ENCODE peak calls at places on chromosomes 13 and 19, in nine cellular contexts. S, C, V, K, H, O, J, P and N are unnamed samples.

GRCh38 chr19:6273701-6274601 is 5.8 kb downstream of the MLLT1 start:
- DNase-seq in S (peak), O (peak), V (peak), K (peak), C (no peak), P (peak), J (peak), H (no peak), N (peak)

GRCh38 chr19:3336680-3337523 is 29.5 kb upstream of the NFIC start:
- DNase-seq in S (peak), C (no peak), P (peak), V (peak), H (no peak), J (peak), K (peak), O (no peak), N (no peak)

GRCh38 chr13:102686024-102686423 is 8.8 kb downstream of the METTL21C start:
- DNase-seq in P (no peak), S (no peak), V (no peak), K (no peak), H (no peak), O (no peak), J (no peak), C (no peak), N (no peak)

GRCh38 chr19:45643024-45643926 is 4.1 kb upstream of the EML2 start:
- DNase-seq in K (peak), C (peak), O (peak), P (peak), V (peak), H (peak), J (peak), S (peak), N (peak)

GRCh38 chr13:102003848-102004570 is 397.8 kb downstream of the FGF14 start:
- DNase-seq in K (peak), P (no peak), S (no peak), V (no peak), O (no peak), J (no peak), C (no peak), H (no peak), N (no peak)

GRCh38 chr13:106570354-106570822 is 2.5 kb upstream of the ARGLU1 start:
- DNase-seq in J (peak), K (peak), H (no peak), P (peak), C (no peak), V (peak), O (peak), S (peak), N (no peak)

GRCh38 chr13:75558130-75558840 is 8.7 kb downstream of the UCHL3 start:
- DNase-seq in S (no peak), O (no peak), K (no peak), P (no peak), V (no peak), C (no peak), H (no peak), J (no peak), N (no peak)

GRCh38 chr19:41641879-41642485 is 15.1 kb upstream of the CEACAM4 start:
- DNase-seq in V (no peak), C (peak), S (peak), K (peak), J (peak), P (no peak), H (peak), O (peak), N (peak)

GRCh38 chr13:95201814-95202521 is 99.3 kb downstream of the ABCC4 start:
- DNase-seq in S (no peak), P (no peak), V (no peak), C (no peak), H (no peak), J (peak), K (peak), O (peak), N (no peak)

GRCh38 chr19:32566246-32566830 is 14.7 kb upstream of the PDCD5 start:
- DNase-seq in V (no peak), S (no peak), J (no peak), C (no peak), P (no peak), H (no peak), K (no peak), O (peak), N (no peak)

GRCh38 chr19:4575978-4576933 is 16.8 kb upstream of the SEMA6B start:
- DNase-seq in V (peak), S (peak), O (peak), J (peak), K (peak), C (peak), P (peak), H (peak), N (peak)

GRCh38 chr13:50400035-50400726 is 384.9 kb downstream of the KCNRG start:
- DNase-seq in C (peak), S (no peak), J (peak), P (no peak), O (no peak), K (peak), V (peak), H (no peak), N (no peak)

GRCh38 chr13:103187621-103188020 is 121.4 kb upstream of the SLC10A2 start:
- DNase-seq in J (no peak), H (no peak), K (no peak), V (no peak), O (peak), P (no peak), S (no peak), C (peak), N (no peak)

GRCh38 chr19:43337737-43338136 is 15.7 kb upstream of the CD177 start:
- DNase-seq in S (no peak), P (no peak), H (no peak), K (no peak), C (no peak), O (no peak), V (no peak), J (no peak), N (no peak)

GRCh38 chr19:38693380-38694223 is 46.2 kb downstream of the ACTN4 start:
- DNase-seq in V (no peak), C (no peak), S (no peak), P (peak), K (peak), H (peak), J (peak), O (peak), N (peak)

GRCh38 chr13:26400545-26400944 is 146.6 kb downstream of the CDK8 start:
- DNase-seq in P (no peak), O (no peak), K (no peak), H (no peak), S (no peak), V (no peak), J (no peak), C (no peak), N (no peak)

GRCh38 chr13:54387607-54388006 is 1359.0 kb downstream of the OLFM4 start:
- DNase-seq in C (no peak), O (no peak), S (no peak), K (no peak), P (no peak), J (no peak), H (no peak), V (no peak), N (no peak)

GRCh38 chr13:114151565-114152284 is 19.3 kb upstream of the RASA3 start:
- DNase-seq in C (peak), V (no peak), O (peak), H (no peak), J (no peak), K (peak), S (no peak), P (no peak), N (no peak)

GRCh38 chr19:33864311-33864850 is 67.7 kb downstream of the KCTD15 start:
- DNase-seq in S (no peak), P (no peak), H (no peak), V (no peak), C (no peak), J (no peak), K (no peak), O (no peak), N (no peak)

GRCh38 chr13:101416181-101417042 is at the start of gene NALCN:
- DNase-seq in H (no peak), K (peak), J (peak), O (no peak), S (no peak), P (peak), C (peak), V (peak), N (peak)

GRCh38 chr19:13091400-13092161 is 11.1 kb downstream of the LYL1 start:
- DNase-seq in V (peak), K (peak), P (no peak), O (peak), J (peak), S (no peak), H (no peak), C (no peak), N (no peak)

GRCh38 chr13:59318320-59318930 is 845.3 kb downstream of the DIAPH3 start:
- DNase-seq in O (peak), V (peak), J (peak), S (peak), H (peak), P (no peak), K (peak), C (peak), N (peak)

GRCh38 chr13:60398949-60399589 is 2.0 kb downstream of the TDRD3 start:
- DNase-seq in P (no peak), J (peak), C (peak), V (no peak), S (no peak), O (peak), H (no peak), K (peak), N (no peak)

GRCh38 chr13:27919934-27920676 is at the start of gene PDX1:
- DNase-seq in O (no peak), V (peak), K (no peak), P (no peak), J (no peak), S (peak), C (peak), H (no peak), N (peak)

GRCh38 chr13:47330031-47330430 is 433.2 kb upstream of the HTR2A start:
- DNase-seq in C (no peak), O (no peak), S (no peak), V (no peak), P (no peak), J (no peak), H (no peak), K (no peak), N (no peak)

GRCh38 chr13:29761815-29762214 is 88.6 kb downstream of the UBL3 start:
- DNase-seq in S (no peak), C (no peak), H (no peak), O (no peak), J (no peak), P (no peak), V (no peak), K (no peak), N (no peak)

GRCh38 chr13:26967119-26968038 is 204.2 kb downstream of the USP12 start:
- DNase-seq in O (no peak), C (no peak), H (no peak), S (no peak), P (no peak), V (peak), J (no peak), K (no peak), N (no peak)

GRCh38 chr13:23510544-23510916 is 59.7 kb upstream of the TNFRSF19 start:
- DNase-seq in H (no peak), K (no peak), J (no peak), O (no peak), S (no peak), P (no peak), V (no peak), C (no peak), N (no peak)

GRCh38 chr19:17054746-17055145 is 20.5 kb downstream of the HAUS8 start:
- DNase-seq in K (no peak), S (no peak), P (no peak), C (no peak), H (no peak), V (no peak), O (no peak), J (no peak), N (no peak)

GRCh38 chr19:57623091-57623490 is 9.0 kb downstream of the ZNF134 start:
- DNase-seq in P (no peak), H (no peak), J (no peak), S (no peak), V (no peak), O (no peak), C (no peak), K (no peak), N (no peak)

GRCh38 chr13:100275746-100276145 is 186.9 kb downstream of the PCCA start:
- DNase-seq in S (no peak), O (peak), C (no peak), H (no peak), J (no peak), K (no peak), P (no peak), V (no peak), N (no peak)

GRCh38 chr19:16202320-16203255 is 4.9 kb downstream of the AP1M1 start:
- DNase-seq in C (no peak), V (no peak), O (no peak), J (no peak), K (peak), S (no peak), P (no peak), H (no peak), N (no peak)

GRCh38 chr19:46932346-46932745 is 71.5 kb downstream of the ARHGAP35 start:
- DNase-seq in C (no peak), K (peak), V (no peak), P (no peak), S (peak), O (no peak), H (no peak), J (peak), N (no peak)

GRCh38 chr19:35601971-35602370 is 10.6 kb upstream of the HAUS5 start:
- DNase-seq in K (no peak), C (no peak), O (no peak), J (no peak), H (no peak), V (no peak), S (no peak), P (no peak), N (no peak)

GRCh38 chr19:30209617-30210600 is 162.3 kb upstream of the ZNF536 start:
- DNase-seq in C (no peak), V (no peak), K (no peak), O (no peak), H (no peak), P (no peak), J (no peak), S (no peak), N (no peak)

GRCh38 chr19:18743281-18743825 is 47.8 kb downstream of the COMP start:
- DNase-seq in O (no peak), C (peak), H (no peak), S (peak), K (peak), V (peak), P (no peak), J (peak), N (no peak)

GRCh38 chr13:79548886-79549285 is 67.9 kb downstream of the NDFIP2 start:
- DNase-seq in K (no peak), V (no peak), P (no peak), O (no peak), J (peak), C (no peak), H (no peak), S (no peak), N (no peak)

GRCh38 chr19:40677156-40677555 is 13.3 kb downstream of the NUMBL start:
- DNase-seq in P (no peak), V (no peak), C (no peak), H (no peak), O (no peak), S (no peak), K (no peak), J (no peak), N (no peak)

GRCh38 chr13:62626771-62627170 is 1211.1 kb upstream of the PCDH20 start:
- DNase-seq in O (peak), J (no peak), K (no peak), H (peak), V (no peak), P (no peak), C (no peak), S (no peak), N (peak)

DNA sequence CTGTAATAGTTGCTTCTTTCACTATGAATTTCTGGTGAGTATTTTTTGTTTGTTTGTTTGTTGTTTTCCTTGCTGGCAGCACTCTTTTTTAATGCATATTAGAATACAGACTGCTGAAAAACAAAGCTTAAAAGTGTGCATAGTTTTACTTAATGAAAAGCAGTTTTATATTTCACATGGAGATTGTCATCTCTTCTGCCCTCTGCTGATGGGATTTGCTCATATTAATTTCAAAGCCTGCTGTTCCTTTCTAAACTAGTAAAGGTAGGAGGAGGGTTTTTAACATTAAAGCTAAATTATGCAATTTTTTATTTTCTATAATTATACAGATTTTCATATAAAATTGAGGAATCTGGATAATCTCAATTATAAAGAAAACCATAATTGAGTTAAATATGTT is 692.6 kb upstream of the SLITRK1 start:
- DNase-seq in C (no peak), S (no peak), V (no peak), H (no peak), P (no peak), O (no peak), K (peak), J (no peak), N (no peak)
- TF ChIP-seq CTCF in C (peak), S (no peak), V (no peak), H (peak), P (no peak), O (no peak), K (peak), J (no peak), N (no peak)

GRCh38 chr19:10408511-10409291 is 5.4 kb upstream of the CDC37 start:
- DNase-seq in V (no peak), J (no peak), C (no peak), S (no peak), K (no peak), O (peak), H (peak), P (no peak), N (peak)
- TF ChIP-seq CTCF in V (no peak), J (no peak), C (no peak), S (no peak), K (no peak), O (no peak), H (no peak), P (no peak), N (no peak)

DNA sequence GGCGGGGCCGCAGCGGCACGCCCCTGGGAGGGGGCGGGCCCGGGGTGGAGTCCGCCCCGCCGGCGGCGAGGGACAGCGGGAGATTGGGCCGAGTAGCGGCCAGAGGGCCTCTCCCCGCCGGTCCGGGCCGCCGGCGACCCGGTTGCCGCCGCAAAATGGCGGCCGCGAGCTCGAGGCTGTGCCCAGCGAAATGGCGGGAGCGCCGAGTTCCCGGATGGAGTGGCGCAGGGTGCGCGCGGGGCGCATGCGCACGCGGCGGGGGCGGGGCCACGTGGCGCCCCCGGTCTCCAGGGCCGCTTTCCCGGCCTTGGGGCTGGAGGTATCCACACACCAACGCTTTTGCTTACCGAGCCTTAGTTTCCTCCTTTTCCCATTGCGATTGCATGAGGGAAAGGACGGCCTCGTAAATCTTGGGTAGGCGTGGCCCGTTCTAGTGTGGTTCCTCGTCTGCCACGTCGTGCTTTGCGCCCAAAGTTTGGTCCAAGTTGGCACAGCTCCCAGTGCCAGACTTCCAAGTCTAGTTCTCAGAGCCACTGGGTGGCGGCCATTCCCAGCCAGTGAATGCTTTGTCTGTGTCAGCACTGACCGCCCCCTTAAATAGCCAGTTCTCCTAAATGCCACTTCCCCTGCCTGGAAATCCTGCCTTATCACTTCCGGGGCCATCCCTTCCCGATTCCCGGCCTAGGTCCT is 491 bp downstream of the CIRBP start:
- DNase-seq in P (peak), K (peak), S (peak), O (peak), H (peak), V (peak), C (peak), J (peak), N (peak)
- TF ChIP-seq CTCF in P (no peak), K (peak), S (no peak), O (no peak), H (no peak), V (no peak), C (peak), J (no peak), N (no peak)

DNA sequence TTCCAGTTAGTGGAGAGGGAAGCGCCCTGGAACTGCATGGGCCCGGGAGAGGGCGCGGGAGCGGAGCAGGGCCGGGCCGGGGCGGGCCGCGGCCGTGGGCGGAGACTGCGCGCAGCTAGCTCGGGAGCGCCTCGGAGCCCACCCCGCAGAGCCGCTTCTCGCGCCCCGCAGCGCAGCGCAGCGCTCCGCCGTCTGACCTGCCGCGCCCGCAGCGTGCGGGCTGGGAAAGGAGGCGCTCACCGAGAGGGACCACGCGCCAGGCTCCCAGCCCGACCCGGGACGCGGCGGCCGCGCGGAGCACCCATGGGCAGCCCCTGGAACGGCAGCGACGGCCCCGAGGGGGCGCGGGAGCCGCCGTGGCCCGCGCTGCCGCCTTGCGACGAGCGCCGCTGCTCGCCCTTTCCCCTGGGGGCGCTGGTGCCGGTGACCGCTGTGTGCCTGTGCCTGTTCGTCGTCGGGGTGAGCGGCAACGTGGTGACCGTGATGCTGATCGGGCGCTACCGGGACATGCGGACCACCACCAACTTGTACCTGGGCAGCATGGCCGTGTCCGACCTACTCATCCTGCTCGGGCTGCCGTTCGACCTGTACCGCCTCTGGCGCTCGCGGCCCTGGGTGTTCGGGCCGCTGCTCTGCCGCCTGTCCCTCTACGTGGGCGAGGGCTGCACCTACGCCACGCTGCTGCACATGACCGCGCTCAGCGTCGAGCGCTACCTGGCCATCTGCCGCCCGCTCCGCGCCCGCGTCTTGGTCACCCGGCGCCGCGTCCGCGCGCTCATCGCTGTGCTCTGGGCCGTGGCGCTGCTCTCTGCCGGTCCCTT is at the start of gene MLNR:
- DNase-seq in V (peak), P (no peak), K (peak), S (no peak), C (peak), O (no peak), H (no peak), J (peak), N (peak)
- TF ChIP-seq CTCF in V (peak), P (no peak), K (no peak), S (no peak), C (no peak), O (no peak), H (no peak), J (no peak), N (peak)

DNA sequence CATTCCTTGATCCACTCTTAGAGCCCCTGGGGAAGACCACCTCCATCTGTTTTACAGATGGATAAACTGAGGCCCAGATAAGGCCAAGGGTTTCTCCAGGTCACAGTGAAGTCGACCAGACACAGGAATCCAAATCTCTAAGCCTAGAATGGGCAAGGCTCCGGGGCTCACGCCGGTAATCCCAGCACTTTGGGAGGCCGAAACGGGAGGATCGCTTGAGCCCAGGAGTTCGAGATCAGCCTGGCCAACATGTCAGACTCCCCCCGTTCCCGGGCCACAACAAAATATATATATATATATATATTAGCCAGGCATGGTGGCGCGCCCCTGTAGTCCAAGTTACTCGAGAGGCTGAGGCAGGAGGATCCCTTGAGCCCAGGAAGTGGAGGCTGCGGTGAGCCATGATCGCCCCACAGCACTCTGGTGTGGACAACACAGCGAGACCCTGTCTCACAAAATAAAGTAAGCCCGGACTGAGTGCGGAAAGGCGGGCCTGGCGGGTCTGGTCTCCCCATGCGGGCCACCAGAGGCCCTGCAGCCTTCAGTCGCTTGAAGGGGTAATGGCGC is 615 bp upstream of the RPL13A start:
- DNase-seq in O (no peak), K (no peak), H (no peak), V (no peak), C (no peak), S (no peak), P (no peak), J (no peak), N (no peak)
- TF ChIP-seq CTCF in O (no peak), K (no peak), H (no peak), V (no peak), C (no peak), S (no peak), P (no peak), J (no peak), N (no peak)

GRCh38 chr13:48731957-48732569 is 78.3 kb downstream of the CYSLTR2 start:
- DNase-seq in C (peak), J (peak), K (no peak), O (peak), P (no peak), H (peak), S (no peak), V (peak), N (peak)
- TF ChIP-seq CTCF in C (peak), J (peak), K (peak), O (peak), P (peak), H (peak), S (peak), V (peak), N (peak)